ENCODE peak calls at places on chromosomes 12 and 14, in ten cellular contexts. G is right lobe of liver, F is IMR-90, E is H1, D is suprapubic skin, K is neural progenitor cell, S is spleen, P is tibial artery, H is ovary, I is testis. U is an unnamed sample.

GRCh38 chr12:113310489-113310888 is 24.4 kb downstream of the SLC8B1 start:
- DNase-seq in G (no peak), F (no peak), E (no peak), D (no peak), K (no peak), S (no peak), P (no peak), H (no peak), I (no peak), U (no peak)

GRCh38 chr14:99183716-99184115 is 88.3 kb downstream of the BCL11B start:
- DNase-seq in G (no peak), F (no peak), E (no peak), D (no peak), K (no peak), S (no peak), P (no peak), H (no peak), I (no peak), U (no peak)

GRCh38 chr12:26268841-26269553 is 73.6 kb downstream of the SSPN start:
- DNase-seq in G (no peak), F (peak; percentile 36), E (no peak), D (no peak), K (no peak), S (no peak), P (no peak), H (no peak), I (no peak), U (no peak)

GRCh38 chr14:34462132-34462893 is at the start of gene SPTSSA:
- DNase-seq in G (peak; percentile 97), F (peak; percentile 87), E (no peak), D (peak; percentile 95), K (peak; percentile 95), S (peak; percentile 98), P (peak; percentile 88), H (peak; percentile 93), I (peak; percentile 93), U (peak; percentile 97)

GRCh38 chr14:23632461-23633159 is 3.6 kb upstream of the DHRS2 start:
- DNase-seq in G (no peak), F (no peak), E (no peak), D (no peak), K (no peak), S (no peak), P (no peak), H (no peak), I (no peak), U (no peak)

GRCh38 chr12:88639361-88639760 is 59.1 kb upstream of the KITLG start:
- DNase-seq in G (no peak), F (peak; percentile 72), E (no peak), D (no peak), K (no peak), S (no peak), P (no peak), H (no peak), I (no peak), U (no peak)

GRCh38 chr14:43005807-43006206 is 1399.1 kb downstream of the LRFN5 start:
- DNase-seq in G (no peak), F (peak; percentile 23), E (no peak), D (no peak), K (no peak), S (no peak), P (no peak), H (no peak), I (peak; percentile 15), U (no peak)

GRCh38 chr12:121452356-121453021 is 52.6 kb downstream of the RNF34 start:
- DNase-seq in G (no peak), F (no peak), E (no peak), D (no peak), K (no peak), S (no peak), P (no peak), H (peak; percentile 35), I (no peak), U (no peak)

GRCh38 chr12:59093090-59093489 is 172.8 kb upstream of the LRIG3 start:
- DNase-seq in G (no peak), F (peak; percentile 80), E (no peak), D (no peak), K (no peak), S (no peak), P (no peak), H (no peak), I (no peak), U (no peak)

GRCh38 chr12:117885211-117885610 is 83.6 kb downstream of the KSR2 start:
- DNase-seq in G (no peak), F (no peak), E (no peak), D (no peak), K (no peak), S (no peak), P (no peak), H (no peak), I (no peak), U (no peak)

GRCh38 chr12:117889098-117889497 is 79.7 kb downstream of the KSR2 start:
- DNase-seq in G (no peak), F (no peak), E (no peak), D (no peak), K (no peak), S (no peak), P (no peak), H (no peak), I (no peak), U (no peak)

GRCh38 chr12:117890644-117891043 is 78.1 kb downstream of the KSR2 start:
- DNase-seq in G (no peak), F (no peak), E (no peak), D (no peak), K (no peak), S (no peak), P (no peak), H (no peak), I (no peak), U (no peak)

GRCh38 chr12:117892441-117892840 is 76.3 kb downstream of the KSR2 start:
- DNase-seq in G (no peak), F (no peak), E (no peak), D (no peak), K (no peak), S (no peak), P (no peak), H (no peak), I (no peak), U (no peak)

GRCh38 chr12:117890137-117890536 is 78.7 kb downstream of the KSR2 start:
- DNase-seq in G (no peak), F (no peak), E (no peak), D (no peak), K (no peak), S (no peak), P (no peak), H (no peak), I (no peak), U (no peak)
- TF ChIP-seq CTCF in G (no peak), F (no peak), E (no peak), D (no peak), K (peak; percentile 19), S (no peak), P (no peak), H (no peak), I (no peak), U (no peak)

GRCh38 chr12:107780298-107780697 is 5.8 kb downstream of the ASCL4 start:
- DNase-seq in G (no peak), F (no peak), E (no peak), D (no peak), K (no peak), S (no peak), P (no peak), H (no peak), I (no peak), U (no peak)
- H3K4me1 ChIP-seq in G (no peaks in the 10 kb centered on the region), F (no peaks in the 10 kb centered on the region), E (no peaks in the 10 kb centered on the region), D (peaks cover 14% of the 10 kb centered on the region), K (no peaks in the 10 kb centered on the region), S (peaks cover 8% of the 10 kb centered on the region), P (no peaks in the 10 kb centered on the region), H (no peaks in the 10 kb centered on the region), I (no peaks in the 10 kb centered on the region), U (no peaks in the 10 kb centered on the region)

GRCh38 chr12:102511575-102511974 is 31.2 kb upstream of the IGF1 start:
- DNase-seq in G (peak; percentile 58), F (no peak), E (no peak), D (no peak), K (no peak), S (no peak), P (no peak), H (no peak), I (no peak), U (no peak)

GRCh38 chr12:102514696-102515095 is 34.3 kb upstream of the IGF1 start:
- DNase-seq in G (no peak), F (no peak), E (no peak), D (no peak), K (no peak), S (no peak), P (no peak), H (no peak), I (no peak), U (no peak)

GRCh38 chr12:102513272-102513671 is 32.9 kb upstream of the IGF1 start:
- DNase-seq in G (no peak), F (no peak), E (no peak), D (no peak), K (no peak), S (no peak), P (no peak), H (no peak), I (no peak), U (no peak)

GRCh38 chr12:102512523-102512922 is 32.2 kb upstream of the IGF1 start:
- DNase-seq in G (no peak), F (no peak), E (no peak), D (no peak), K (no peak), S (no peak), P (no peak), H (no peak), I (no peak), U (no peak)

GRCh38 chr12:102513739-102514138 is 33.4 kb upstream of the IGF1 start:
- DNase-seq in G (no peak), F (peak; percentile 15), E (no peak), D (no peak), K (no peak), S (no peak), P (no peak), H (no peak), I (no peak), U (no peak)
- TF ChIP-seq CTCF in G (no peak), F (peak; percentile 43), E (no peak), D (no peak), K (peak; percentile 21), S (no peak), P (no peak), H (no peak), I (no peak), U (no peak)

GRCh38 chr14:93186961-93187360 is 1.8 kb downstream of the LYSET start:
- DNase-seq in G (no peak), F (no peak), E (no peak), D (no peak), K (no peak), S (no peak), P (no peak), H (no peak), I (no peak), U (no peak)

GRCh38 chr14:93184391-93185332 is at the start of the genes LYSET and MOAP1:
- DNase-seq in G (peak; percentile 92), F (peak; percentile 79), E (peak; percentile 71), D (peak; percentile 92), K (peak; percentile 95), S (peak; percentile 98), P (peak; percentile 80), H (peak; percentile 82), I (peak; percentile 91), U (peak; percentile 95)

GRCh38 chr14:93185333-93185688 is 194 bp downstream of the LYSET start:
- DNase-seq in G (no peak), F (no peak), E (no peak), D (no peak), K (no peak), S (no peak), P (no peak), H (no peak), I (no peak), U (no peak)

GRCh38 chr14:93183596-93184317 is 940 bp downstream of the MOAP1 start:
- DNase-seq in G (no peak), F (no peak), E (no peak), D (no peak), K (no peak), S (no peak), P (no peak), H (no peak), I (peak; percentile 5), U (no peak)

GRCh38 chr14:93186461-93186860 is 1.3 kb downstream of the LYSET start:
- DNase-seq in G (no peak), F (no peak), E (no peak), D (no peak), K (no peak), S (no peak), P (no peak), H (no peak), I (no peak), U (no peak)
- H3K4me1 ChIP-seq in G (no peaks in the 10 kb centered on the region), F (no peaks in the 10 kb centered on the region), E (peaks cover 5% of the 10 kb centered on the region), D (peaks cover 33% of the 10 kb centered on the region), K (peaks cover 6% of the 10 kb centered on the region), S (peaks cover 36% of the 10 kb centered on the region), P (no peaks in the 10 kb centered on the region), H (peaks cover 9% of the 10 kb centered on the region), I (peaks cover 19% of the 10 kb centered on the region), U (peaks cover 16% of the 10 kb centered on the region)

U was measured in heart left ventricle.